ENCODE peak calls at places on chromosomes 2 and 18, in ten cellular contexts. Z, R, D, A, Q, W, K, G, H and Y are unnamed samples.

GRCh38 chr18:74367905-74368304 is 52.3 kb downstream of the C18orf63 start:
- DNase-seq in Z (no peak), R (no peak), D (no peak), A (no peak), Q (no peak), W (no peak), K (no peak), G (no peak), H (no peak), Y (no peak)

GRCh38 chr2:133886735-133887675 is 318.7 kb upstream of the NCKAP5 start:
- DNase-seq in Z (peak), R (peak), D (peak), A (peak), Q (peak), W (no peak), K (peak), G (peak), H (peak), Y (peak)

GRCh38 chr2:14673351-14673875 is 40.9 kb downstream of the LRATD1 start:
- DNase-seq in Z (no peak), R (peak), D (no peak), A (no peak), Q (no peak), W (no peak), K (peak), G (no peak), H (no peak), Y (no peak)

GRCh38 chr2:190979906-190980629 is 33.9 kb downstream of the STAT1 start:
- DNase-seq in Z (no peak), R (no peak), D (no peak), A (no peak), Q (peak), W (peak), K (no peak), G (no peak), H (no peak), Y (peak)

GRCh38 chr2:241228081-241228859 is 39.8 kb downstream of the ANO7 start:
- DNase-seq in Z (no peak), R (no peak), D (no peak), A (no peak), Q (peak), W (no peak), K (no peak), G (no peak), H (no peak), Y (no peak)

GRCh38 chr2:8676191-8676914 is 5.5 kb upstream of the ID2 start:
- DNase-seq in Z (no peak), R (peak), D (no peak), A (no peak), Q (peak), W (no peak), K (peak), G (no peak), H (no peak), Y (no peak)

GRCh38 chr2:51995293-51995692 is 963.4 kb upstream of the NRXN1 start:
- DNase-seq in Z (no peak), R (peak), D (no peak), A (no peak), Q (no peak), W (peak), K (no peak), G (no peak), H (no peak), Y (no peak)

GRCh38 chr2:12960671-12961070 is 243.9 kb downstream of the TRIB2 start:
- DNase-seq in Z (no peak), R (no peak), D (no peak), A (no peak), Q (no peak), W (no peak), K (no peak), G (no peak), H (no peak), Y (no peak)

GRCh38 chr18:49898421-49898820 is 85.1 kb upstream of the ACAA2 start:
- DNase-seq in Z (peak), R (peak), D (peak), A (peak), Q (peak), W (peak), K (peak), G (peak), H (no peak), Y (no peak)

GRCh38 chr2:203453858-203454451 is 81.1 kb downstream of the RAPH1 start:
- DNase-seq in Z (peak), R (peak), D (peak), A (peak), Q (no peak), W (no peak), K (peak), G (peak), H (peak), Y (peak)